ENCODE peak calls at places on chromosomes 6 and 20, in seven cellular contexts. One of them, this sample, is unnamed.

GRCh38 chr6:31749301-31750036 is 9.7 kb downstream of the MSH5 start:
- DNase-seq in heart left ventricle: no peak
- DNase-seq in HCT116: no peak
- DNase-seq in prostate gland: no peak
- DNase-seq in ovary: no peak
- DNase-seq in tibial nerve: no peak
- DNase-seq in stomach: no peak
- DNase-seq in this sample: no peak

GRCh38 chr6:157323114-157323923 is at the start of gene TMEM242:
- DNase-seq in heart left ventricle: peak; percentile 93
- DNase-seq in HCT116: peak; percentile 92
- DNase-seq in prostate gland: peak; percentile 84
- DNase-seq in ovary: peak; percentile 94
- DNase-seq in tibial nerve: peak; percentile 88
- DNase-seq in stomach: peak; percentile 93
- DNase-seq in this sample: peak; percentile 91

GRCh38 chr6:75376347-75377024 is 91.9 kb upstream of the TMEM30A start:
- DNase-seq in heart left ventricle: no peak
- DNase-seq in HCT116: no peak
- DNase-seq in prostate gland: no peak
- DNase-seq in ovary: no peak
- DNase-seq in tibial nerve: no peak
- DNase-seq in stomach: no peak
- DNase-seq in this sample: no peak

GRCh38 chr20:46215913-46216707 is 92.2 kb downstream of the CDH22 start:
- DNase-seq in heart left ventricle: peak; percentile 34
- DNase-seq in HCT116: peak; percentile 67
- DNase-seq in prostate gland: no peak
- DNase-seq in ovary: no peak
- DNase-seq in tibial nerve: no peak
- DNase-seq in stomach: no peak
- DNase-seq in this sample: no peak

GRCh38 chr6:27650620-27651370 is 177.9 kb upstream of the ZNF184 start:
- DNase-seq in heart left ventricle: no peak
- DNase-seq in HCT116: peak; percentile 78
- DNase-seq in prostate gland: no peak
- DNase-seq in ovary: no peak
- DNase-seq in tibial nerve: no peak
- DNase-seq in stomach: no peak
- DNase-seq in this sample: no peak

GRCh38 chr20:39855056-39855455 is 834.0 kb downstream of the MAFB start:
- DNase-seq in heart left ventricle: no peak
- DNase-seq in HCT116: no peak
- DNase-seq in prostate gland: no peak
- DNase-seq in ovary: no peak
- DNase-seq in tibial nerve: no peak
- DNase-seq in stomach: no peak
- DNase-seq in this sample: no peak

GRCh38 chr20:3800256-3800877 is 4.3 kb downstream of the CDC25B start:
- DNase-seq in heart left ventricle: no peak
- DNase-seq in HCT116: no peak
- DNase-seq in prostate gland: no peak
- DNase-seq in ovary: no peak
- DNase-seq in tibial nerve: no peak
- DNase-seq in stomach: no peak
- DNase-seq in this sample: no peak

GRCh38 chr20:55439057-55439456 is 566.3 kb downstream of the CBLN4 start:
- DNase-seq in heart left ventricle: no peak
- DNase-seq in HCT116: no peak
- DNase-seq in prostate gland: no peak
- DNase-seq in ovary: no peak
- DNase-seq in tibial nerve: no peak
- DNase-seq in stomach: no peak
- DNase-seq in this sample: no peak

GRCh38 chr6:146551545-146551944 is 7.9 kb downstream of the RAB32 start:
- DNase-seq in heart left ventricle: no peak
- DNase-seq in HCT116: no peak
- DNase-seq in prostate gland: no peak
- DNase-seq in ovary: no peak
- DNase-seq in tibial nerve: no peak
- DNase-seq in stomach: no peak
- DNase-seq in this sample: no peak

GRCh38 chr6:158039571-158040050 is 57.9 kb downstream of the SYNJ2 start:
- DNase-seq in heart left ventricle: no peak
- DNase-seq in HCT116: no peak
- DNase-seq in prostate gland: no peak
- DNase-seq in ovary: peak; percentile 50
- DNase-seq in tibial nerve: no peak
- DNase-seq in stomach: no peak
- DNase-seq in this sample: no peak

GRCh38 chr6:112433457-112433856 is 86.3 kb downstream of the RFPL4B start:
- DNase-seq in heart left ventricle: no peak
- DNase-seq in HCT116: no peak
- DNase-seq in prostate gland: peak; percentile 49
- DNase-seq in ovary: no peak
- DNase-seq in tibial nerve: no peak
- DNase-seq in stomach: no peak
- DNase-seq in this sample: no peak

GRCh38 chr6:56730663-56731529 is 88.2 kb upstream of the DST start:
- DNase-seq in heart left ventricle: no peak
- DNase-seq in HCT116: no peak
- DNase-seq in prostate gland: no peak
- DNase-seq in ovary: no peak
- DNase-seq in tibial nerve: no peak
- DNase-seq in stomach: no peak
- DNase-seq in this sample: no peak

GRCh38 chr6:3068329-3069223 is at the start of gene RIPK1:
- DNase-seq in heart left ventricle: peak; percentile 96
- DNase-seq in HCT116: peak; percentile 69
- DNase-seq in prostate gland: peak; percentile 92
- DNase-seq in ovary: peak; percentile 96
- DNase-seq in tibial nerve: peak; percentile 88
- DNase-seq in stomach: peak; percentile 96
- DNase-seq in this sample: peak; percentile 95

DNA sequence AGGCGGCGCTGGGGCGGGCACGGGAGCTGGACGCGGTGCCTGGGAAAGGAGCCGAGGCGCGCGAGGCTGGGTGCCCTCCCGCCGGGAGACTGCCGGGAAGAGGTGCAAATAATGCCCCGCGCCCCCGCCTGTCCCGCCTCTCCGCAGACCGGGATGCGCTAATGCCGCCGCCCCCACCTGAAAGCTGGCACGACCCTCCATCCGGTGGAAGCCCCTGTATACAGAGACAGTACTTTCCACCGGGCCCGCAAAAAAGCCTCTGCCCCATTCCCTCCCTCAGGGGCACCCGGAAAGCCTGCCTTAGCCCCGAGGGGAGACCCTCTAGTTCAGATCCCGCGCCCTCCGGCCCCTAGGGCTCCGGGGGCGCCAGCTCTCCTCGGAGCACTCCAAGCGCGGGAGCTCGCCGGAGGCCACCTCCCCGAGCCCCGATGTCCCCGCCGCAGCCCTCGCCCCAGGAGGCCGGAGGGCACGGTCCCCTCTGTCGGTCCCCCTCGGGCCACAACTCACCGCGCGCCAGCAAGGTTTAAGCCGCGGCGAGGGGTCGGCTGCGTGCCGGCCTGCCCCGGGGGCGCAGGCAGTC is 1.2 kb downstream of the GRM4 start:
- DNase-seq in heart left ventricle: no peak
- DNase-seq in HCT116: no peak
- DNase-seq in prostate gland: no peak
- DNase-seq in ovary: no peak
- DNase-seq in tibial nerve: no peak
- DNase-seq in stomach: no peak
- DNase-seq in this sample: no peak
- H3K4me3 ChIP-seq in heart left ventricle: peak overlapping the region; percentile 49
- H3K4me3 ChIP-seq in HCT116: peak overlapping the region; percentile 13
- H3K4me3 ChIP-seq in prostate gland: peak overlapping the region; percentile 31
- H3K4me3 ChIP-seq in ovary: peak overlapping the region; percentile 35
- H3K4me3 ChIP-seq in tibial nerve: no peak overlapping the region
- H3K4me3 ChIP-seq in stomach: peak overlapping the region; percentile 41
- H3K4me3 ChIP-seq in this sample: peak overlapping the region; percentile 31

GRCh38 chr20:62805365-62805710 is 703 bp downstream of the OGFR start:
- DNase-seq in heart left ventricle: no peak
- DNase-seq in HCT116: no peak
- DNase-seq in prostate gland: no peak
- DNase-seq in ovary: no peak
- DNase-seq in tibial nerve: no peak
- DNase-seq in stomach: no peak
- DNase-seq in this sample: peak; percentile 40
- TF ChIP-seq POLR2A in heart left ventricle: no peak
- TF ChIP-seq POLR2A in HCT116: no peak
- TF ChIP-seq POLR2A in prostate gland: no peak
- TF ChIP-seq POLR2A in ovary: no peak
- TF ChIP-seq POLR2A in tibial nerve: no peak
- TF ChIP-seq POLR2A in stomach: no peak
- TF ChIP-seq POLR2A in this sample: no peak

DNA sequence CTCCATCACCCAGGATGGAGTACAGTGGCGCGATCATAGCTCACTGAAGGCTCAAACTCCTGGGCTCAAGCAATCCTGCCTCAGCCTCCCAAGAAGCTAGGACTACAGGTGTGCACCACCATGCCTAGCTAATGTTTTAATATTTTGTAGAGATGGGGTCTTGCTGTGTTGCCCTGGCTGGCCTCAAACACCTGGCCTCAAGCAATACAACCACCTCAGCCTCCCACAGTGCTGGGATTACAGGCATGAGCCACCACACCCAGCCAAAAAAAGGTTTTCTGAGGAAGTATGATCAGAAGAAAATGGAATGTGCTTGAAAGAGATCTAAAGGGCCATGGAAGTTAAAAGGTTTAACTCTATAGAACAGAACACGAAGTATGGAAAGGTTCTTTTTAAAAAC is 8.7 kb downstream of the RBBP9 start:
- DNase-seq in heart left ventricle: no peak
- DNase-seq in HCT116: no peak
- DNase-seq in prostate gland: no peak
- DNase-seq in ovary: no peak
- DNase-seq in tibial nerve: no peak
- DNase-seq in stomach: no peak
- DNase-seq in this sample: no peak
- H3K36me3 ChIP-seq in heart left ventricle: peaks cover 55% of the 10 kb centered on the region
- H3K36me3 ChIP-seq in HCT116: peaks cover 27% of the 10 kb centered on the region
- H3K36me3 ChIP-seq in prostate gland: peaks cover 3% of the 10 kb centered on the region
- H3K36me3 ChIP-seq in ovary: no peaks in the 10 kb centered on the region
- H3K36me3 ChIP-seq in tibial nerve: no peaks in the 10 kb centered on the region
- H3K36me3 ChIP-seq in stomach: peaks cover 16% of the 10 kb centered on the region
- H3K36me3 ChIP-seq in this sample: no peaks in the 10 kb centered on the region

GRCh38 chr6:44298055-44298803 is 14.9 kb downstream of the AARS2 start:
- DNase-seq in heart left ventricle: no peak
- DNase-seq in HCT116: no peak
- DNase-seq in prostate gland: no peak
- DNase-seq in ovary: no peak
- DNase-seq in tibial nerve: no peak
- DNase-seq in stomach: no peak
- DNase-seq in this sample: no peak
- H3K4me3 ChIP-seq in heart left ventricle: peak overlapping the region; percentile 55
- H3K4me3 ChIP-seq in HCT116: no peak overlapping the region
- H3K4me3 ChIP-seq in prostate gland: no peak overlapping the region
- H3K4me3 ChIP-seq in ovary: no peak overlapping the region
- H3K4me3 ChIP-seq in tibial nerve: no peak overlapping the region
- H3K4me3 ChIP-seq in stomach: no peak overlapping the region
- H3K4me3 ChIP-seq in this sample: peak overlapping the region; percentile 57

This sample was measured in testis.